ENCODE peak calls at places on chromosomes 4 and X, in eight cellular contexts. I is chondrocyte; T is stomach; X is astrocyte of the hippocampus; B is activated T-helper 1 cell treated with anti-CD3 and anti-CD28 coated beads, Interleukin-2, amount 50 U/mL, for 16 hours; R is glomerular endothelial cell; P is SHP77; S is CD4-positive, alpha-beta T cell. D is an unnamed sample.

GRCh38 chr4:23811045-23811620 is 78.7 kb downstream of the PPARGC1A start:
- DNase-seq in I (no peak), T (no peak), X (no peak), B (no peak), R (no peak), P (no peak), S (no peak), D (no peak)

GRCh38 chrX:71454222-71454621 is 78.7 kb upstream of the OGT start:
- DNase-seq in I (no peak), T (no peak), X (peak), B (no peak), R (no peak), P (no peak), S (no peak), D (no peak)

GRCh38 chr4:183249854-183250253 is 70.2 kb downstream of the CLDN22 start:
- DNase-seq in I (no peak), T (no peak), X (peak), B (no peak), R (no peak), P (no peak), S (no peak), D (no peak)

GRCh38 chr4:100348472-100348871 is 158.2 kb upstream of the DDIT4L start:
- DNase-seq in I (no peak), T (no peak), X (peak), B (no peak), R (no peak), P (no peak), S (no peak), D (no peak)

GRCh38 chr4:130336585-130337217 is 1240.7 kb downstream of the C4orf33 start:
- DNase-seq in I (no peak), T (no peak), X (peak), B (no peak), R (no peak), P (peak), S (no peak), D (no peak)

GRCh38 chr4:108010167-108010566 is 20.5 kb downstream of the HADH start:
- DNase-seq in I (no peak), T (no peak), X (peak), B (no peak), R (no peak), P (no peak), S (no peak), D (no peak)

GRCh38 chr4:140851804-140852203 is 95.6 kb upstream of the TBC1D9 start:
- DNase-seq in I (no peak), T (no peak), X (no peak), B (no peak), R (no peak), P (no peak), S (no peak), D (no peak)

GRCh38 chrX:9134341-9134740 is 100.4 kb upstream of the FAM9B start:
- DNase-seq in I (no peak), T (no peak), X (no peak), B (no peak), R (no peak), P (no peak), S (no peak), D (no peak)

GRCh38 chr4:1758306-1759121 is 34.6 kb upstream of the FGFR3 start:
- DNase-seq in I (no peak), T (no peak), X (no peak), B (no peak), R (no peak), P (no peak), S (no peak), D (no peak)

D was measured in central memory CD8-positive, alpha-beta T cell.